ENCODE peak calls at places on chromosomes 3 and 15, in four cellular contexts. O is upper lobe of right lung, E is Ammon's horn, I is GM10248. S is an unnamed sample.

GRCh38 chr3:112460519-112460918 is 38.8 kb downstream of the BTLA start:
- DNase-seq in O (no peak), E (no peak), I (peak), S (no peak)

GRCh38 chr3:140164922-140165590 is 230.1 kb downstream of the CLSTN2 start:
- DNase-seq in O (no peak), E (no peak), I (no peak), S (no peak)

GRCh38 chr3:3065876-3066275 is 44.3 kb downstream of the IL5RA start:
- DNase-seq in O (no peak), E (no peak), I (no peak), S (no peak)

GRCh38 chr3:10467904-10468610 is 37.3 kb downstream of the ATP2B2 start:
- DNase-seq in O (no peak), E (no peak), I (no peak), S (no peak)

GRCh38 chr15:95287774-95288173 is 1042.7 kb upstream of the NR2F2 start:
- DNase-seq in O (no peak), E (no peak), I (no peak), S (no peak)

GRCh38 chr15:90421527-90421926 is 33.5 kb downstream of the IQGAP1 start:
- DNase-seq in O (no peak), E (no peak), I (no peak), S (no peak)

GRCh38 chr3:32399030-32399620 is 7.5 kb downstream of the CMTM7 start:
- DNase-seq in O (no peak), E (no peak), I (peak), S (peak)

GRCh38 chr15:51776952-51777574 is 25.7 kb downstream of the TMOD2 start:
- DNase-seq in O (no peak), E (peak), I (peak), S (peak)

GRCh38 chr3:87206635-87207034 is 20.5 kb upstream of the CHMP2B start:
- DNase-seq in O (no peak), E (no peak), I (no peak), S (no peak)

GRCh38 chr3:65993134-65993900 is 45.4 kb downstream of the MAGI1 start:
- DNase-seq in O (no peak), E (no peak), I (no peak), S (no peak)

GRCh38 chr3:150081084-150081483 is 110.4 kb upstream of the PFN2 start:
- DNase-seq in O (no peak), E (no peak), I (no peak), S (no peak)

GRCh38 chr15:66832679-66833078 is 130.6 kb downstream of the SMAD6 start:
- DNase-seq in O (peak), E (no peak), I (no peak), S (no peak)

GRCh38 chr3:140004271-140004670 is 69.3 kb downstream of the CLSTN2 start:
- DNase-seq in O (no peak), E (no peak), I (no peak), S (no peak)

GRCh38 chr15:91896656-91897055 is 43.1 kb downstream of the SLCO3A1 start:
- DNase-seq in O (no peak), E (no peak), I (no peak), S (no peak)

GRCh38 chr3:106332884-106333283 is 464.1 kb upstream of the CBLB start:
- DNase-seq in O (no peak), E (no peak), I (no peak), S (peak)

GRCh38 chr3:190213726-190214125 is 93.0 kb upstream of the P3H2 start:
- DNase-seq in O (no peak), E (no peak), I (no peak), S (no peak)

GRCh38 chr3:36893137-36893557 is 51.7 kb downstream of the TRANK1 start:
- DNase-seq in O (no peak), E (peak), I (peak), S (peak)

GRCh38 chr3:41888368-41889076 is 73.4 kb downstream of the ULK4 start:
- DNase-seq in O (no peak), E (no peak), I (no peak), S (no peak)

GRCh38 chr3:133937061-133937686 is 41.5 kb upstream of the RAB6B start:
- DNase-seq in O (no peak), E (no peak), I (no peak), S (no peak)

GRCh38 chr3:52313774-52314188 is 2.3 kb upstream of the DNAH1 start:
- DNase-seq in O (no peak), E (peak), I (peak), S (peak)

GRCh38 chr3:109059289-109059688 is 58.6 kb downstream of the MORC1 start:
- DNase-seq in O (no peak), E (no peak), I (peak), S (peak)

GRCh38 chr3:47932431-47932830 is 83.8 kb downstream of the MAP4 start:
- DNase-seq in O (no peak), E (no peak), I (no peak), S (no peak)

GRCh38 chr3:184912166-184912565 is 100.2 kb downstream of the VPS8 start:
- DNase-seq in O (no peak), E (no peak), I (no peak), S (no peak)